ENCODE peak calls at places on chromosome 14, in seven cellular contexts. Y is IMR-90, J is neuronal stem cell, B is mesendoderm, G is H1, U is mesenchymal stem cell, N is trophoblast cell. L is an unnamed sample.

GRCh38 chr14:50082784-50083466 is 33.4 kb downstream of the VCPKMT start:
- DNase-seq in Y (peak), J (no peak), B (no peak), G (no peak), U (peak), N (no peak), L (no peak)

GRCh38 chr14:104443391-104444158 is 136.0 kb upstream of the C14orf180 start:
- DNase-seq in Y (no peak), J (no peak), B (peak), G (peak), U (no peak), N (peak), L (peak)

GRCh38 chr14:61466249-61466904 is 145.0 kb downstream of the PRKCH start:
- DNase-seq in Y (peak), J (peak), B (peak), G (peak), U (peak), N (peak), L (peak)

GRCh38 chr14:22510527-22511110 is 78.4 kb downstream of the DAD1 start:
- DNase-seq in Y (peak), J (no peak), B (no peak), G (no peak), U (peak), N (no peak), L (no peak)

GRCh38 chr14:88625671-88626070 is 62.8 kb downstream of the ZC3H14 start:
- DNase-seq in Y (no peak), J (no peak), B (no peak), G (no peak), U (no peak), N (no peak), L (no peak)

GRCh38 chr14:75222208-75222701 is 45.8 kb upstream of the TMED10 start:
- DNase-seq in Y (peak), J (no peak), B (peak), G (no peak), U (peak), N (peak), L (peak)

GRCh38 chr14:94557327-94557726 is 3.9 kb upstream of the SERPINA4 start:
- DNase-seq in Y (no peak), J (no peak), B (no peak), G (no peak), U (no peak), N (no peak), L (no peak)

GRCh38 chr14:74941676-74942097 is 13.7 kb downstream of the PGF start:
- DNase-seq in Y (peak), J (no peak), B (no peak), G (no peak), U (peak), N (peak), L (no peak)

GRCh38 chr14:48936352-48936751 is 649.8 kb downstream of the RPS29 start:
- DNase-seq in Y (peak), J (peak), B (no peak), G (no peak), U (peak), N (no peak), L (no peak)

GRCh38 chr14:75833326-75834020 is 148.3 kb downstream of the TGFB3 start:
- DNase-seq in Y (no peak), J (no peak), B (no peak), G (no peak), U (no peak), N (peak), L (no peak)

GRCh38 chr14:102699416-102700110 is 77.7 kb upstream of the TRAF3 start:
- DNase-seq in Y (peak), J (no peak), B (no peak), G (no peak), U (no peak), N (no peak), L (no peak)

GRCh38 chr14:51545396-51545795 is 106.3 kb upstream of the FRMD6 start:
- DNase-seq in Y (no peak), J (no peak), B (no peak), G (no peak), U (no peak), N (no peak), L (no peak)

GRCh38 chr14:100771121-100771800 is 44.6 kb downstream of the DLK1 start:
- DNase-seq in Y (no peak), J (no peak), B (peak), G (no peak), U (peak), N (no peak), L (no peak)

GRCh38 chr14:105351920-105352871 is 37.6 kb downstream of the PACS2 start:
- DNase-seq in Y (peak), J (peak), B (peak), G (peak), U (peak), N (peak), L (peak)

GRCh38 chr14:72888636-72889201 is 5.2 kb downstream of the DPF3 start:
- DNase-seq in Y (peak), J (no peak), B (no peak), G (no peak), U (peak), N (no peak), L (no peak)

GRCh38 chr14:77212933-77213656 is 31.5 kb downstream of the TMEM63C start:
- DNase-seq in Y (no peak), J (peak), B (peak), G (peak), U (peak), N (peak), L (peak)

GRCh38 chr14:69827560-69827959 is 30.5 kb upstream of the SLC10A1 start:
- DNase-seq in Y (no peak), J (no peak), B (peak), G (no peak), U (no peak), N (peak), L (no peak)

GRCh38 chr14:90717916-90718315 is 98.3 kb downstream of the TTC7B start:
- DNase-seq in Y (peak), J (no peak), B (no peak), G (peak), U (peak), N (no peak), L (no peak)

GRCh38 chr14:90715495-90715894 is 100.7 kb downstream of the TTC7B start:
- DNase-seq in Y (no peak), J (no peak), B (no peak), G (peak), U (no peak), N (peak), L (no peak)

GRCh38 chr14:90720336-90720735 is 95.9 kb downstream of the TTC7B start:
- DNase-seq in Y (peak), J (no peak), B (peak), G (peak), U (peak), N (no peak), L (no peak)

GRCh38 chr14:90715993-90716392 is 100.2 kb downstream of the TTC7B start:
- DNase-seq in Y (no peak), J (no peak), B (peak), G (peak), U (no peak), N (peak), L (no peak)

DNA sequence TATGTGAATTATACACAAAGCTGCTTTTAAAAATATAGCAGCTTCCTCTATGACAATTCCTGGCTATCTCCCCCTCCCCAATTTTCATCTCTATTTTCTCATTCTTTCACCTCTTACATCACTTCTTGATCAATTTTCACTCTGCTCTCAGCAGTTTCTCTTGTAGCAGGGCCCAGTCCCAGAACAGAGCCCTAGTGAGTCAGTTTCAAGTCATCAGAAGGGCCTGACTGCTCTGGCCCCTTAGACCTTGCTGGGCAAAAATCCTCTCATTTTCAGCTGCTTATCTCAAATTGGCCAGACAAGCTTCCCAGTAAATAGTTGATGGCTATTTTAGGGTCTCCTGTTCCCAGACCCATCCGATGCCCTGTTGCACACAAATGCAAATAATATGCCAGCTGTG is 101.4 kb downstream of the TTC7B start:
- DNase-seq in Y (peak), J (no peak), B (no peak), G (no peak), U (peak), N (peak), L (no peak)
- H2BK120ac ChIP-seq in Y (no peak), J (no peak), B (no peak), G (peak), U (no peak), N (peak), L (no peak)

GRCh38 chr14:68261092-68261842 is 441.7 kb downstream of the RAD51B start:
- DNase-seq in Y (no peak), J (peak), B (peak), G (no peak), U (no peak), N (no peak), L (no peak)

GRCh38 chr14:68260121-68260520 is 440.5 kb downstream of the RAD51B start:
- DNase-seq in Y (no peak), J (no peak), B (peak), G (no peak), U (no peak), N (no peak), L (no peak)

GRCh38 chr14:68266998-68267397 is 447.4 kb downstream of the RAD51B start:
- DNase-seq in Y (no peak), J (no peak), B (no peak), G (no peak), U (no peak), N (no peak), L (no peak)

GRCh38 chr14:68262567-68262966 is 443.0 kb downstream of the RAD51B start:
- DNase-seq in Y (no peak), J (no peak), B (no peak), G (no peak), U (no peak), N (no peak), L (no peak)

GRCh38 chr14:68263563-68264350 is 444.2 kb downstream of the RAD51B start:
- DNase-seq in Y (peak), J (no peak), B (no peak), G (no peak), U (peak), N (no peak), L (no peak)
- H4K8ac ChIP-seq in Y (no peak), J (no peak), B (no peak), G (no peak), U (no peak), N (no peak), L (no peak)

GRCh38 chr14:20989787-20990600 is at the start of gene METTL17:
- DNase-seq in Y (peak), J (peak), B (peak), G (peak), U (peak), N (peak), L (peak)

GRCh38 chr14:20986811-20987210 is 3.0 kb upstream of the METTL17 start:
- DNase-seq in Y (peak), J (no peak), B (no peak), G (no peak), U (peak), N (peak), L (no peak)

GRCh38 chr14:20989464-20989786 is 355 bp upstream of the METTL17 start:
- DNase-seq in Y (no peak), J (no peak), B (no peak), G (no peak), U (no peak), N (no peak), L (no peak)

DNA sequence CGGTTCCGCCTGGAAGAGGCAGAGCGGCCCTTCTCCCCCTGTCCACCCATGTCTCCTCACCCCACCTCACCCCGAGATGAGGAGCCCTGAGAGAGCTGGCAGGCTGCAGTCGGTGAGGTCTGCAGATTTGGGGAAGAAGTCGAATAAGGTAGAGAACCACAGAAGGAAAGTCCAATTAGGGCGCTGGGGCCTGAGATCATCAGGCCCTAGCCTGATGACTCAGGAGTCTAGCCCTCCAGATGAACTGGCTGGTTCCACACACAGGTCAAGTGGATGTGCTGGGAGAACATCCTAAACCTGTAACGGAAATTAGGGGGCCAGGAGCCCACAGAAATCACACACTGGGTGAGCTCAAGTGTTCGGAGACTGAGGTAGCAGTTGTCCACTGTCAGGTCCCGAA is 1.1 kb upstream of the METTL17 start:
- DNase-seq in Y (no peak), J (no peak), B (no peak), G (no peak), U (no peak), N (no peak), L (no peak)
- H2BK120ac ChIP-seq in Y (peak), J (no peak), B (no peak), G (peak), U (no peak), N (peak), L (no peak)

DNA sequence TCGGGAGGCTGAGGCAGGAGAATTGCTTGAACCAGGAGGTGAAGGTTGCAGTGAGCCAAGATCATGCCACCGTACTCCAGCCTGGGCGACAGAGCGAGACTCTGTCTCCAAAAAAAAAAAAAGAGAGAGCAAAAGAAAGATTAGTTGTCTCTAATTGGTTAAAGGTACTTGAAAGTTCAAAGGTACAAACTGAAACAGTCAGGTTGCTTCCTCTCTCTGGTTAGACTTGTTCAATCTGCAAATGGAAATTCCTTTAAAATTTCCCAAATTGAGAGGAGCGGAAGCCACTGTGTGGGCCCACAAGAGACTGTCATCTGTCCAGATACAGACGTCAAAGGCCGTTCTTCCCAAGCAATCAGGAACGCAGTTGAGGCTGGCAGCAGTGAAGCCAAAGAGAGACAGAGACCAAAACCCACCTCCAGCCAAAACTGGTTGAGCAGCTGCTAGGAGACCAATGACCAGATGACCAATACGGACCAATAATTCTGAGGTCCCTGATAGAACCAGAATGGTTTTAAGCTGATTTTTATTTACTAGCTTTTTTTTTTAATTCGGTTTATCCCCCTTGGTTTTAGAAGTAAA is 63.6 kb downstream of the GCH1 start:
- DNase-seq in Y (no peak), J (no peak), B (no peak), G (no peak), U (no peak), N (no peak), L (no peak)
- H4K8ac ChIP-seq in Y (no peak), J (no peak), B (no peak), G (no peak), U (no peak), N (no peak), L (no peak)

GRCh38 chr14:98890556-98891340 is 381.2 kb downstream of the BCL11B start:
- DNase-seq in Y (no peak), J (peak), B (peak), G (no peak), U (no peak), N (no peak), L (no peak)
- H2BK120ac ChIP-seq in Y (no peak), J (no peak), B (no peak), G (no peak), U (no peak), N (no peak), L (no peak)

DNA sequence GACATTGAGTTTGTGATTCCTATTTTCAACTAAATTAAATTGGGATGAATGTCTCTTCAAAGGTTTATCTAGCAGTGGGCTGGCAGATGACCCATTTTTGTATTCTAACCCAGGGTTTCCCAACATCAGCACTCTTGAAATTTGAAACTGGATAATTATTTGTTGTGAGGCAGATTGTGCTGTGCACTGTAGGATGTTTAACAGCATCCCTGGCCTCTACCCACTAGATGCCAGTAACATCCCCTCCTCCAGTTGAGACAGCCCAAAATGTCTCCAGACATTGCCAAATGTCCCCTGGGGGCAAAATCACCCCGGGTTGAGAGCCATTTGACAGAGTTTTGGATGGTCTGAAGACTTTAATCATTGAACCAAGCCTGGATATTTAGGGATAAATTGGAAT is 11.1 kb downstream of the DAAM1 start:
- DNase-seq in Y (no peak), J (no peak), B (no peak), G (no peak), U (no peak), N (no peak), L (no peak)
- H4K8ac ChIP-seq in Y (no peak), J (no peak), B (no peak), G (no peak), U (no peak), N (no peak), L (no peak)

DNA sequence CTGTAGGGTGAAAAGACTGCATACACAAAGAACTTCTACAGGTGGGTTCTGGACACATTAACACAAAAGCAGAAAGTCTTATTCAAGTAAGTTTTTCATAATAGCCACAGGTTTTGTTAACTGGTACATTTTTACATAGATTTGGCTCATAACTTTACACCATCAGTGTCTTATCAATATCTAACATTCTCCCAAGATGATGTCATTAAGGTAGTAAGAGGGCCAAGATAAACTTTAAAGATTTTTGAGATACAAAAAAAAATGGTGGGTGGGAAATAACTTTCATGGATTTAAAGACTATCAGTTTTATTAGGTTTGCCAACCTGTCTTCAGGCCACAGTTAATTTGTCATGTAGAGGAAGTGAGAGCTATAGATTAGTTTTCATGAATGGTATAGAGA is 1.7 kb downstream of the SUPT16H start:
- DNase-seq in Y (no peak), J (no peak), B (peak), G (no peak), U (no peak), N (no peak), L (no peak)
- H2BK120ac ChIP-seq in Y (no peak), J (no peak), B (no peak), G (no peak), U (no peak), N (no peak), L (no peak)

DNA sequence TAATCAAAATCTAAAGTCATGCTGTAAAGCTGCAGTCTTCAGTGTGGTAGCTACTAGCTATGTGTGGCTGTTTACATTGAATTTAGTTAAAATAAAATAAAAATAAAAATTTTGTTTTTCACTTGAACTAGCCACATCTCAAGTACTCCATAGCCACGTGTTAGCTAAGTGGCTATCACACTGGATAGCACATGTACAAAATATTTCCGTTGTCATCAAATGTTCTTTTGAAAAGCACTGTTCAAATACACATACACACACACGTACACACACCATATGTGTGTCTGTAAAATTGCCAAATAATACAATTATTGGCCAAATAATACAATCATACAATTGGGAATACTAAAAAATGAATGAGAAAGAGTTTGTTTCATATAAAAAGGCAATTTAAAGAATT is 778.2 kb upstream of the FLRT2 start:
- DNase-seq in Y (no peak), J (no peak), B (no peak), G (no peak), U (no peak), N (no peak), L (no peak)
- H4K8ac ChIP-seq in Y (no peak), J (no peak), B (no peak), G (no peak), U (no peak), N (no peak), L (no peak)

DNA sequence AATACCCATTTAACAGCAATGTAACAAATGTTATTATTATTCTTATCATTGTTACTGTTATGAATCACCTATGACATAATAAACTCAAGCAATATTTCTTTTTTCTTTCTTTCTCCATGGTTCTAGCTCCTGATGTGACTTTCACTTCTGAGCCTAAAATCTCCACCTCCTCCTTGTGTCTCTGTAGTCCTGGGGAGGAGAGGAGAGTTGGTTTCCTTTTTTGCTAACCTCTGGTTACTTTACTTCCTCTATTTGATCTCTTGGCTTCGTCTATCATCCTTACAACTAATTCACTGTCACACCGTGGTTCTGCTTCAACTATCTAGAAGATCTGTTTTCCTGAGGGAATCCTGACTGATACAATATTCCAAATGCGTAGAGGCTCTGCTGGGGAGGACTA is 456.6 kb downstream of the VRK1 start:
- DNase-seq in Y (no peak), J (no peak), B (no peak), G (no peak), U (no peak), N (no peak), L (no peak)
- H2BK120ac ChIP-seq in Y (no peak), J (no peak), B (no peak), G (no peak), U (no peak), N (no peak), L (no peak)

L was measured in H9.